ENCODE peak calls at places on chromosomes 4 and X, in seven cellular contexts. T is B cell, B is WERI-Rb-1, E is cardiac fibroblast, L is D721Med, V is AG10803, U is GM10248. X is an unnamed sample.

GRCh38 chr4:8350841-8351461 is 81.4 kb downstream of the HTRA3 start:
- DNase-seq in L (no peak), V (no peak), B (peak), T (no peak), E (no peak), U (no peak), X (no peak)

GRCh38 chr4:633976-634598 is 8.7 kb downstream of the PDE6B start:
- DNase-seq in T (no peak), V (no peak), L (no peak), U (no peak), B (no peak), E (no peak), X (no peak)

GRCh38 chr4:187184513-187184912 is 460.9 kb upstream of the FAT1 start:
- DNase-seq in V (no peak), U (no peak), L (no peak), E (no peak), T (no peak), B (no peak), X (no peak)

GRCh38 chr4:52298444-52298843 is 247.3 kb downstream of the SPATA18 start:
- DNase-seq in B (no peak), L (no peak), U (no peak), T (no peak), V (no peak), E (peak), X (no peak)

GRCh38 chr4:6693274-6694176 is at the start of gene S100P:
- DNase-seq in U (no peak), L (no peak), B (no peak), E (no peak), V (peak), T (no peak), X (no peak)

GRCh38 chrX:53440631-53441517 is 6.7 kb upstream of the HSD17B10 start:
- DNase-seq in U (no peak), L (no peak), T (no peak), V (peak), B (no peak), E (peak), X (no peak)

GRCh38 chr4:17577660-17578481 is 873 bp downstream of the LAP3 start:
- DNase-seq in T (peak), L (no peak), U (no peak), B (peak), E (peak), V (peak), X (peak)

GRCh38 chr4:106704253-106704870 is 331.8 kb downstream of the DKK2 start:
- DNase-seq in L (no peak), B (no peak), T (no peak), U (no peak), E (no peak), V (peak), X (no peak)

GRCh38 chr4:16082424-16083216 is 1.2 kb downstream of the PROM1 start:
- DNase-seq in L (no peak), B (peak), V (no peak), U (peak), T (peak), E (no peak), X (peak)

GRCh38 chr4:38567448-38567847 is 96.6 kb upstream of the KLF3 start:
- DNase-seq in E (no peak), V (no peak), L (no peak), U (no peak), T (no peak), B (no peak), X (no peak)

GRCh38 chrX:109624641-109625311 is at the start of gene KCNE5:
- DNase-seq in B (no peak), L (no peak), U (no peak), T (no peak), E (no peak), V (no peak), X (no peak)

GRCh38 chr4:127870688-127871087 is 10.0 kb upstream of the PLK4 start:
- DNase-seq in U (no peak), E (peak), L (no peak), V (peak), B (no peak), T (no peak), X (no peak)

GRCh38 chr4:112060212-112060611 is 85.0 kb upstream of the FAM241A start:
- DNase-seq in L (no peak), T (no peak), B (peak), V (peak), E (peak), U (peak), X (peak)

GRCh38 chr4:164615964-164616363 is 138.0 kb upstream of the SMIM31 start:
- DNase-seq in L (no peak), E (no peak), B (no peak), U (no peak), T (no peak), V (no peak), X (no peak)

GRCh38 chr4:30724217-30724616 is 4.0 kb downstream of the PCDH7 start:
- DNase-seq in U (no peak), V (no peak), T (no peak), L (no peak), E (no peak), B (no peak), X (no peak)

GRCh38 chr4:23135792-23136645 is 443.3 kb downstream of the GBA3 start:
- DNase-seq in E (peak), B (peak), T (no peak), V (peak), U (peak), L (no peak), X (peak)

GRCh38 chrX:152823657-152824056 is 6.9 kb downstream of the CETN2 start:
- DNase-seq in U (no peak), T (no peak), V (no peak), L (no peak), E (no peak), B (no peak), X (no peak)

GRCh38 chrX:152819732-152820131 is 10.8 kb downstream of the CETN2 start:
- DNase-seq in E (peak), V (peak), L (no peak), U (no peak), B (no peak), T (no peak), X (no peak)

GRCh38 chrX:152819271-152819670 is 11.3 kb downstream of the CETN2 start:
- DNase-seq in V (no peak), E (no peak), L (no peak), T (no peak), U (no peak), B (no peak), X (no peak)

GRCh38 chrX:152822383-152823086 is 8.0 kb downstream of the CETN2 start:
- DNase-seq in L (no peak), E (no peak), B (no peak), U (no peak), T (no peak), V (peak), X (no peak)

GRCh38 chrX:152821145-152821765 is 9.3 kb downstream of the CETN2 start:
- DNase-seq in V (peak), L (no peak), U (no peak), E (peak), T (peak), B (peak), X (no peak)
- TF ChIP-seq CTCF in V (peak), L (peak), U (peak), E (peak), T (peak), B (peak), X (peak)

GRCh38 chr4:5544762-5545161 is 163.6 kb downstream of the EVC2 start:
- DNase-seq in L (no peak), B (no peak), E (no peak), T (no peak), U (no peak), V (no peak), X (no peak)

GRCh38 chr4:5545271-5545670 is 163.1 kb downstream of the EVC2 start:
- DNase-seq in B (no peak), L (no peak), U (no peak), T (no peak), E (no peak), V (no peak), X (no peak)

GRCh38 chr4:5543681-5544080 is 164.7 kb downstream of the EVC2 start:
- DNase-seq in V (no peak), L (no peak), B (no peak), U (no peak), E (no peak), T (no peak), X (no peak)

GRCh38 chr4:5547651-5548249 is 160.6 kb downstream of the EVC2 start:
- DNase-seq in B (no peak), E (no peak), V (no peak), T (no peak), L (no peak), U (no peak), X (no peak)
- TF ChIP-seq CTCF in B (no peak), E (no peak), V (no peak), T (no peak), L (no peak), U (no peak), X (no peak)

DNA sequence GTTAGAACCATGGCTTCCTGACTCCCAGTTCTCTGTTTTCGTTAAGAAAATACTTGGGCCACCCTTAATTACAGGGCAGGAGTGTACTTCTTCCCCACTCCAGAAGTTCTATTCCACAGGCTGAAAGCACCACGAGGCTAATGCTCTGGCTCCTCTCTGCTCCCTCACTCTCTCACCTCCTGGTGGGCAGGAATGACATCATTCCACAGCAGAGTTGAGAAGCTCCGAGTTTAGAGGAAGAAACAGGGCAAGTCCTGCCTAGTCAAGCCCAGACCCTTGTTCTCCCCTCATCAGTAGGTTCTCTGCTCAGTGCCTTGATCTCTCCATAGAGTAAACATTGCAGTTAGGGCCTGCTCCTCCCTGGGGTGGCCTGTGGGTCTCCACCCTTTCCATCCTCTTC is 343.8 kb upstream of the CLNK start:
- DNase-seq in L (no peak), B (no peak), V (no peak), E (no peak), U (no peak), T (no peak), X (no peak)
- TF ChIP-seq CTCF in L (no peak), B (no peak), V (no peak), E (no peak), U (no peak), T (no peak), X (no peak)

DNA sequence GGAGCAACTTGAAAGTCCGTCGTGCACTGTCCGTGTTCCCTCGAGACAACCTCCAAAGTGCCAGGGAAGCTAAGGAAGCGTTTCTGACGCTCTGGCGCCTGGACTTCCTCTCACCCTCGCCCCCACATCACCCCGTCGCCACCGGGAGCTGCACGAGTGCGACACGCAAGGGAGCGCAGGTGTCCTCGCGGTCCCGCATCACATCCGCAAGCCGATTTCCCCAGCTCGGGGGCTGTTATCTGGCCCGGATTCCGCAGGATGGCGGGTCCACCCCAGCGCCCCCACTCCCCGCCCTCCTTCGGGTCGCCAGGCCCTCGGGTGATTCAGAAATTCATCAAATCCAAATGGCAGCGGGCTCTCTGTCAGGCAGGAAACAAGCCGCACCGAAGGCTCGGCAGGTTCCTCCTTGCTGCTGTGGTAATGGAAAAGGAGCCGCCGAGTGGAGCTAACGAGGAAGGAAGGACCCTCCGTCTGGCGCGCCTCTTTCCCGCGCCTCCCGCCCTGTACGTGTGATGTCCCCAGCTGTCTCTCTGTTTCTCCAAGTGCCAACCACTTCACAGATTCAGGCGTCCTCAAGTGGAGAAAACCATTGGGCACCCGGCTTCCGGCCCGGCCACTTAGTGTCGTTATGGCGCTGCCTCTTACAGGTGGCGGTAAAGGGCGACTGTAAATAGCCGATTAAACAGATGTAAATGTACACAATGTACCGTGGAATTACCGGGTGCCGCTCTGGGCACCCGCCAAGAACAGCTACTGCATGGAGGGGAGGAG is 901 bp upstream of the SETD7 start:
- DNase-seq in V (no peak), E (peak), B (peak), L (no peak), T (peak), U (peak), X (peak)
- TF ChIP-seq CTCF in V (peak), E (no peak), B (no peak), L (no peak), T (no peak), U (peak), X (no peak)

GRCh38 chrX:133685806-133686205 is 270.5 kb upstream of the GPC4 start:
- DNase-seq in B (no peak), T (no peak), V (no peak), L (no peak), E (no peak), U (no peak), X (no peak)

DNA sequence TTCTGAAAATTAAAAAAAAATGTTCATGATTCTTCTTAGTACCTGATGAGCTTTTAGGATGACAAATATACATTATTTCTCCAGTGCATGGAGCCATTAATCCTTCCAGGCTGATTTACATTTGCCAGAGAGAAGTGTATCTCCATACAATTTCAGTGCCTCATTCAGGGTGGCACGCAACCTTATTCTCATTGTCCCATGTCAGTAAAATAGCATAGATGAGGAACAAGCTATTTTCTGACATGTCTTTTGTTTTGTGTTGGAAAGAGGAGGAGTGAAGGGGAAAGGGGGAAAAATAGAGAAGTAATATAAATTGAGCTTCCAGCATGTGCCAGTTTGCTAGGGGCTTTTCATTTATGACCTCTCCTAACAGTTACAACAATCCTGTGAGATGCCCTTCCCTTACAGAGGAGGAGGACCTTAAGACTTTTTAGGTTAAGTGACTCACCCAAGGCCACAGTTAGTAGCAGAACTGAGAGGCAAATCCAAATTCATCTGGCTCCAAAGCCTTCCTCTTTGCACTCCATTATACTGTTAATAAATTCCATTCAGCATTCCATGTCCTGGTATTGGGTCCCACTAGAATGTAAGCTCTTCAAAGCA is 274.8 kb upstream of the GPC4 start:
- DNase-seq in L (no peak), T (no peak), U (no peak), E (no peak), B (no peak), V (no peak), X (no peak)
- TF ChIP-seq CTCF in L (no peak), T (no peak), U (no peak), E (no peak), B (no peak), V (no peak), X (no peak)

DNA sequence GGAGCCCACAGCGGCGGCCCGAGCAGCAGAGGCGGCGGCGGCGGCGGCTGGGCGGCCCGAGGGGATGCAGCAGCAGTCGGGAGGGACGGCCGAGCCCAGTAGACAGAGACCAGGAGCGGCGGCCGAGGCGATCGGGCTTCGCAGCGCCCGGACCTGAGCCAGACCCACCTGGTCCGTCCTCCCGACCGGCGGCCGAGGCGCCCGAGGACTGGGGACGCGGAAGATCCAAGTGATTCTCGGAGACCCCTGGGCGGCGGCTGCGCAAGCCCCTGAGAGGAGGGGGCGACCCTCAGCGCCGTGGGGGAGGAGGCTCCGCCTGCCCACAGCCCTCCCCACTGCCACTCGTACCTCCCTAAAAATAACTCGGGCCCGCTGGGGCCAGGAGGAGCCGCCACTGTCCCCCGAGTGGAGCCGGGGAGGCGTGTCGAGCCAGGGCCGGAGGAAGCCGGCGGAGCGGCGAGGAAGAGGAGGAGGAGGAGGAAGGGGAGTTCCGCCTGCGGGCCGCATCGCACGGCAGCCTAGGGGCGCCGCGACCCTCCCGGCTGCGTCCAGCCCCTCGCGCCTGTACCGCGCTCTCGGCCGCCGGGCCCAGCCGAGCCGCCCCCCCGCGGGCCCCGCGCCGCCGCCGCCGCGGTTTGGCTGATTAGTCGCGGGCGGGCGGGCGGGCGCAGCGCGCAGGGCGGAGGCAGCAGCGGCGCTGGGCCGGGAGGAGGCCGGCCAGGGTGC is 690 bp downstream of the RAPGEF2 start:
- DNase-seq in E (peak), U (peak), B (peak), T (peak), L (peak), V (peak), X (peak)
- TF ChIP-seq CTCF in E (no peak), U (no peak), B (no peak), T (no peak), L (no peak), V (no peak), X (no peak)

GRCh38 chr4:151626228-151626627 is 134.6 kb downstream of the GATB start:
- DNase-seq in L (no peak), U (no peak), E (no peak), T (no peak), V (no peak), B (no peak), X (no peak)
- TF ChIP-seq CTCF in L (no peak), U (no peak), E (no peak), T (no peak), V (no peak), B (no peak), X (no peak)